ENCODE peak calls at places on chromosomes 4 and X, in six cellular contexts. X, V, E, G, P and I are unnamed samples.

GRCh38 chr4:8688908-8689445 is 96.4 kb downstream of the CPZ start:
- DNase-seq in X (no peak), V (no peak), E (no peak), G (no peak), P (no peak), I (no peak)

GRCh38 chrX:8364369-8365141 is 100.1 kb upstream of the VCX3B start:
- DNase-seq in X (peak), V (peak), E (no peak), G (no peak), P (no peak), I (peak)

GRCh38 chr4:53507671-53508286 is 83.5 kb downstream of the LNX1 start:
- DNase-seq in X (peak), V (no peak), E (peak), G (no peak), P (peak), I (no peak)

GRCh38 chrX:100994352-100995281 is 25.1 kb downstream of the ARL13A start:
- DNase-seq in X (no peak), V (no peak), E (peak), G (no peak), P (peak), I (no peak)

GRCh38 chrX:74434336-74434735 is 13.0 kb downstream of the SLC16A2 start:
- DNase-seq in X (no peak), V (no peak), E (no peak), G (no peak), P (no peak), I (no peak)

GRCh38 chr4:76147454-76148141 is 599 bp downstream of the NUP54 start:
- DNase-seq in X (peak), V (peak), E (peak), G (peak), P (peak), I (peak)

GRCh38 chr4:149465941-149466340 is 349.7 kb downstream of the IQCM start:
- DNase-seq in X (no peak), V (no peak), E (peak), G (no peak), P (no peak), I (no peak)

GRCh38 chrX:35380808-35381700 is 417.1 kb upstream of the MAGEB16 start:
- DNase-seq in X (no peak), V (peak), E (no peak), G (no peak), P (no peak), I (no peak)

GRCh38 chr4:168880811-168881595 is 129.1 kb downstream of the CBR4 start:
- DNase-seq in X (no peak), V (no peak), E (no peak), G (no peak), P (no peak), I (no peak)

GRCh38 chrX:13805241-13805640 is 11.7 kb downstream of the GPM6B start:
- DNase-seq in X (no peak), V (no peak), E (no peak), G (no peak), P (no peak), I (no peak)

GRCh38 chrX:37776283-37776986 is 3.4 kb upstream of the CYBB start:
- DNase-seq in X (no peak), V (no peak), E (no peak), G (no peak), P (no peak), I (no peak)